ENCODE peak calls at places on chromosomes 12 and 14, in seven cellular contexts. T, M, F, U, I, V and S are unnamed samples.

GRCh38 chr14:31229638-31230229 is 22.1 kb upstream of the HECTD1 start:
- DNase-seq in T (peak), I (no peak), V (peak), F (peak), M (peak), U (no peak), S (no peak)

GRCh38 chr12:72203764-72204335 is 68.3 kb upstream of the TRHDE start:
- DNase-seq in V (no peak), I (no peak), U (no peak), M (no peak), T (no peak), F (no peak), S (no peak)

GRCh38 chr14:73457935-73458218 is 469 bp downstream of the NUMB start:
- DNase-seq in T (peak), F (no peak), V (no peak), I (no peak), M (no peak), U (no peak), S (no peak)

GRCh38 chr14:24147761-24148428 is 597 bp downstream of the RNF31 start:
- DNase-seq in V (no peak), M (no peak), T (no peak), I (no peak), F (no peak), U (no peak), S (no peak)

GRCh38 chr12:128644664-128645296 is 179.0 kb downstream of the SLC15A4 start:
- DNase-seq in T (peak), U (peak), M (peak), F (peak), V (no peak), I (peak), S (peak)

GRCh38 chr14:82345149-82345548 is 811.5 kb upstream of the SEL1L start:
- DNase-seq in V (no peak), U (no peak), M (no peak), F (no peak), T (no peak), I (no peak), S (no peak)

GRCh38 chr14:74954232-74954946 is 1.0 kb downstream of the PGF start:
- DNase-seq in V (no peak), F (no peak), M (no peak), I (peak), U (no peak), T (no peak), S (no peak)

GRCh38 chr14:74575507-74575906 is 36.5 kb downstream of the LTBP2 start:
- DNase-seq in U (no peak), V (no peak), T (no peak), I (no peak), M (no peak), F (no peak), S (no peak)

GRCh38 chr14:76672123-76672522 is 89.1 kb upstream of the VASH1 start:
- DNase-seq in V (no peak), U (no peak), T (no peak), M (peak), I (no peak), F (no peak), S (no peak)

GRCh38 chr12:89072303-89073026 is 279.8 kb downstream of the DUSP6 start:
- DNase-seq in T (no peak), V (no peak), U (no peak), M (no peak), I (no peak), F (no peak), S (no peak)

GRCh38 chr12:107377596-107378385 is 284.4 kb upstream of the CRY1 start:
- DNase-seq in U (no peak), M (peak), V (no peak), T (no peak), F (no peak), I (no peak), S (no peak)

GRCh38 chr12:6367969-6368892 is 7.1 kb downstream of the SCNN1A start:
- DNase-seq in U (no peak), M (peak), I (no peak), T (no peak), V (no peak), F (no peak), S (no peak)

GRCh38 chr12:730550-730949 is 21.8 kb upstream of the WNK1 start:
- DNase-seq in M (no peak), T (no peak), V (no peak), F (no peak), U (no peak), I (no peak), S (no peak)

GRCh38 chr12:3885179-3886094 is 12.2 kb upstream of the PARP11 start:
- DNase-seq in M (peak), T (no peak), V (peak), U (peak), I (peak), F (peak), S (peak)

GRCh38 chr12:106188249-106188648 is 49.5 kb upstream of the NUAK1 start:
- DNase-seq in U (no peak), F (no peak), I (no peak), T (no peak), M (no peak), V (no peak), S (no peak)

GRCh38 chr12:50677858-50678257 is 86.0 kb upstream of the ATF1 start:
- DNase-seq in T (no peak), F (peak), V (peak), M (peak), U (no peak), I (no peak), S (no peak)

GRCh38 chr14:77593501-77593911 is 22.9 kb downstream of the SPTLC2 start:
- DNase-seq in F (no peak), I (no peak), V (peak), U (peak), M (peak), T (no peak), S (peak)

GRCh38 chr12:102120564-102120873 is 536 bp downstream of the PARPBP start:
- DNase-seq in I (no peak), F (no peak), V (no peak), U (peak), M (no peak), T (no peak), S (no peak)

GRCh38 chr14:35932136-35932535 is 106.0 kb downstream of the BRMS1L start:
- DNase-seq in I (no peak), F (no peak), U (no peak), T (no peak), V (no peak), M (no peak), S (no peak)

GRCh38 chr12:131000000-131000486 is 46.3 kb downstream of the ADGRD1 start:
- DNase-seq in V (no peak), U (no peak), F (no peak), M (no peak), T (no peak), I (no peak), S (no peak)

GRCh38 chr14:94548131-94548998 is 12.9 kb upstream of the SERPINA4 start:
- DNase-seq in V (no peak), F (no peak), U (no peak), T (no peak), I (no peak), M (no peak), S (no peak)

GRCh38 chr12:76898472-76898871 is 19.7 kb upstream of the CSRP2 start:
- DNase-seq in F (no peak), T (no peak), V (no peak), U (no peak), M (no peak), I (no peak), S (no peak)

GRCh38 chr14:72638021-72638420 is 255.9 kb downstream of the DPF3 start:
- DNase-seq in I (no peak), U (no peak), V (peak), F (no peak), M (peak), T (no peak), S (no peak)

GRCh38 chr12:113663396-113663795 is 191.7 kb upstream of the LHX5 start:
- DNase-seq in M (no peak), I (no peak), T (no peak), F (no peak), V (no peak), U (no peak), S (no peak)

GRCh38 chr12:117032593-117033381 is 66.4 kb downstream of the TESC start:
- DNase-seq in V (peak), F (peak), T (peak), I (peak), U (no peak), M (no peak), S (peak)

GRCh38 chr12:47079894-47080724 is at the start of gene AMIGO2:
- DNase-seq in M (peak), T (peak), V (peak), U (peak), F (peak), I (peak), S (peak)

GRCh38 chr12:29782821-29783772 is 645 bp downstream of the TMTC1 start:
- DNase-seq in I (peak), U (peak), V (peak), M (peak), F (peak), T (peak), S (peak)

GRCh38 chr12:122227341-122227740 is 1.5 kb upstream of the DIABLO start:
- DNase-seq in U (no peak), T (no peak), I (no peak), M (no peak), F (no peak), V (no peak), S (no peak)

GRCh38 chr12:3931206-3931605 is 58.0 kb upstream of the PARP11 start:
- DNase-seq in F (no peak), M (no peak), T (no peak), I (no peak), U (no peak), V (no peak), S (no peak)

GRCh38 chr12:25253371-25254068 is 2.8 kb upstream of the KRAS start:
- DNase-seq in M (no peak), F (no peak), T (no peak), I (no peak), U (no peak), V (no peak), S (no peak)

GRCh38 chr14:61264699-61265098 is 16.4 kb downstream of the TMEM30B start:
- DNase-seq in T (no peak), I (peak), F (no peak), V (no peak), U (no peak), M (no peak), S (no peak)

GRCh38 chr14:102560436-102561261 is 31.8 kb upstream of the RCOR1 start:
- DNase-seq in M (no peak), F (no peak), U (no peak), V (no peak), T (no peak), I (no peak), S (no peak)

GRCh38 chr14:92729632-92730358 is 18.6 kb downstream of the LGMN start:
- DNase-seq in I (no peak), U (peak), F (no peak), T (no peak), M (peak), V (peak), S (peak)

GRCh38 chr12:49671051-49671765 is 36.0 kb downstream of the FMNL3 start:
- DNase-seq in V (no peak), U (no peak), I (no peak), T (peak), M (no peak), F (peak), S (no peak)

GRCh38 chr12:71744522-71745300 is 10.0 kb upstream of the RAB21 start:
- DNase-seq in V (no peak), F (no peak), U (no peak), T (no peak), M (no peak), I (no peak), S (no peak)

GRCh38 chr14:81234268-81234667 is 13.5 kb upstream of the GTF2A1 start:
- DNase-seq in I (no peak), V (no peak), U (no peak), M (peak), F (no peak), T (no peak), S (no peak)

DNA sequence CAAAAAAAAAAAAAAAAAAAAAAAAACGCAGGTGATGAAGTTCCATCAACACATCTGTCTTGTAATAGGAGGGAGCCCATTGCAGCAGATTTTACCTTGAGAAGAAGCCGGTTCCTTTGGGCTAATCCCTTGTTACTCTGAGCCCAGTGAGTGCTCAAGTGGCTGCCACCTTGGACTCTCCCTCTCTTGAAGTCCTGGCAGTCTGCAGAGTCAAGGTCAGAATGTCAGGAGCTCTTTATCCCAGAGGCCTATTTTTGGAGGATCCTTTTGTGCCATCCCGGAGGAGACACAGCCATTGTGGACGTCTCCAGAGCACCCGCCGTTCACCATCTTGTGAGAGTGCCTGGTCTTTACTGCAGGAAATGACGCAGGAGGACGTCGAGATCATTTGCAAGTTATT is 344.2 kb upstream of the FKBP4 start:
- DNase-seq in U (no peak), M (no peak), F (no peak), T (no peak), I (no peak), V (no peak), S (no peak)
- TF ChIP-seq CTCF in U (no peak), M (no peak), F (no peak), T (no peak), I (no peak), V (no peak), S (no peak)

GRCh38 chr12:2358986-2359658 is 306.3 kb downstream of the CACNA1C start:
- DNase-seq in T (no peak), I (no peak), F (no peak), U (no peak), V (no peak), M (no peak), S (no peak)
- TF ChIP-seq CTCF in T (no peak), I (no peak), F (no peak), U (peak), V (no peak), M (no peak), S (no peak)

GRCh38 chr12:132543298-132544172 is 53.6 kb downstream of the FBRSL1 start:
- DNase-seq in V (no peak), I (no peak), F (no peak), M (no peak), T (no peak), U (no peak), S (no peak)
- TF ChIP-seq CTCF in V (no peak), I (no peak), F (no peak), M (no peak), T (no peak), U (no peak), S (no peak)

GRCh38 chr12:52223411-52224039 is 9.5 kb upstream of the KRT7 start:
- DNase-seq in T (no peak), U (no peak), V (peak), F (no peak), I (no peak), M (peak), S (no peak)

GRCh38 chr12:52220456-52220855 is 12.6 kb upstream of the KRT7 start:
- DNase-seq in M (no peak), T (no peak), V (no peak), F (no peak), I (no peak), U (no peak), S (no peak)

GRCh38 chr12:52222692-52223091 is 10.4 kb upstream of the KRT7 start:
- DNase-seq in I (no peak), V (no peak), F (no peak), M (no peak), U (no peak), T (no peak), S (no peak)

GRCh38 chr12:52224154-52224553 is 8.9 kb upstream of the KRT7 start:
- DNase-seq in M (peak), V (peak), I (no peak), T (no peak), U (no peak), F (no peak), S (no peak)

DNA sequence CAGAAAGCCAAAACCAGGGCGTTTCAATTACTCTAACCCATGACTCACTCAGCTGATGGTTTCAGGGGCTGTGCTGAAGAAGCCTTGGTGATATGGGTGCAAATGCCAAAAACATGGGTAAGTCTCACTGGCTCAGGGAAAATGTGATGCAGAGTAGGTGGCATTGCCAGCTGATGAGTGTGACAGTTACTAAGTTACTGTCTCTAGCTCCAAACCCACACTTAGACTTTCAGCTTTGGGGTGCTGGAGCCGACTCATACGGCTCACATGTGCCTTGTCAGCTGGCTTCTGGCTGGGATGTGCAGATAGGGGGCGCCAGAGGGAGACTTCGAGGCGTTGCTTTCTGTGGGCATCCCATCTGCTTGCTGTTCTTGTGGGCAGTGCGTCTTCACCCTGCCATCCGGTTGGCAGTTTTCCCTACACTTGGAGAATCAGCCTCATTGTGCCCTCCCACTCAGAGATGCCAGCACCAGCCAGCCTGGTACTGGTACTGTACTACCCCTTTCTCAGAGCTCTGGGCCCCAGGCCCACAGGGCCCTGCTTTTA is 11.1 kb upstream of the KRT7 start:
- DNase-seq in I (peak), F (peak), U (peak), M (peak), T (peak), V (peak), S (peak)
- TF ChIP-seq CTCF in I (peak), F (peak), U (peak), M (peak), T (no peak), V (peak), S (peak)

GRCh38 chr12:115973968-115974765 is 303.3 kb downstream of the MED13L start:
- DNase-seq in T (no peak), M (no peak), F (no peak), I (no peak), V (no peak), U (no peak), S (no peak)
- TF ChIP-seq CTCF in T (no peak), M (no peak), F (no peak), I (no peak), V (no peak), U (no peak), S (no peak)

GRCh38 chr14:44154446-44154845 is 352.6 kb downstream of the FSCB start:
- DNase-seq in T (no peak), M (no peak), I (no peak), U (no peak), F (no peak), V (no peak), S (no peak)

GRCh38 chr14:44154889-44155288 is 352.2 kb downstream of the FSCB start:
- DNase-seq in F (no peak), I (no peak), U (no peak), T (no peak), V (no peak), M (peak), S (no peak)

GRCh38 chr14:44151120-44151519 is 356.0 kb downstream of the FSCB start:
- DNase-seq in I (no peak), V (no peak), U (no peak), F (no peak), T (no peak), M (no peak), S (no peak)

DNA sequence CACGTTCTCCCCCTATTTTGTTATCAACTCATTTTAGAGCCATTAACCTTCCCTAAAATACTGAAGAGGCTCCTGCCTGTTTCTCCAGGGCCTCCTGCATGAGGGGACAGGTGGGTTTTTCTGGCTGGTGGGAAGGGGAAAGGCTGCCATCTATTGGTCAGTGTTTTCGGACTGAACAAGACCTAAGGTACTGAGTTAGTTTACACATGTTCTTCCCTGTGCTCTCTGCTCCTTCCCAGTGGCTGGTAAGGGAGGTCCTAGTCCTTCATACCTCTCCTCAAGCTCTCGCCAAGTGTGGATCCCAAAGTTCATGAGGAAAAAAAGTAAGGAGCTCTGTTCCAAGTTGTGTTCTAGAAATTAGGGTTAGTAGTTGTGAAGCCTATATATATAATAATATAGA is 357.5 kb downstream of the FSCB start:
- DNase-seq in U (no peak), M (peak), V (no peak), T (no peak), I (peak), F (no peak), S (no peak)
- TF ChIP-seq CTCF in U (peak), M (peak), V (no peak), T (no peak), I (peak), F (no peak), S (peak)

DNA sequence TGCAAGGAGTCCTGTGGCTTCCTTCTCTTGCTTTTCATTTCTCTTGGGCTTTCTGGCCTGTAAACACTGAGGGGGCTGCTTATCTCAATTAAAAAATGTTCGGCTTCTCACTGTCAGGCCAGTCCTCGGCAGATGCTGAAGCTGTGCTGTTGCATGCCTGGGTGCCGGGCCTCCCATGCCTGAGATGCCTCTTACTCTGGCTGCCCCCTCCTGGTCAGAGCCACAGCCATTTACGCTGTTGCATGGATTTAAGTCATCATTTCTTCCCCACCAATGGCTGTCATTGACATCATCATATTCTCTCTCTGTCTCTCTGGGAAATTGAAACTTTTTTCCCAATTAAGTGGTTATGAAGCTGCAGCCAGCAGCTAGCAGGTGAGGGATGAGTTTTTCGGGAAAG is 53.7 kb downstream of the FOXN4 start:
- DNase-seq in F (no peak), V (peak), U (no peak), M (peak), T (no peak), I (no peak), S (no peak)
- TF ChIP-seq CTCF in F (no peak), V (peak), U (peak), M (peak), T (no peak), I (no peak), S (no peak)